ENCODE peak calls at places on chromosomes 3 and 15, in four cellular contexts. T is breast epithelium, K is SK-N-SH, I is fibroblast of pulmonary artery. H is an unnamed sample.

GRCh38 chr3:120795017-120795648 is 52.6 kb downstream of the GTF2E1 start:
- DNase-seq in K (peak; percentile 51), I (peak; percentile 86), T (peak; percentile 75), H (peak; percentile 78)

GRCh38 chr3:13559751-13560540 is 11.0 kb downstream of the FBLN2 start:
- DNase-seq in I (peak; percentile 29), T (no peak), K (no peak), H (peak; percentile 24)

GRCh38 chr3:146166450-146167222 is 5.7 kb upstream of the PLOD2 start:
- DNase-seq in I (peak; percentile 83), T (no peak), K (no peak), H (peak; percentile 91)

GRCh38 chr3:20125912-20126311 is 60.1 kb downstream of the SGO1 start:
- DNase-seq in K (no peak), I (no peak), T (no peak), H (no peak)

GRCh38 chr3:4807381-4808280 is 171.6 kb upstream of the BHLHE40 start:
- DNase-seq in T (no peak), K (no peak), I (no peak), H (no peak)

GRCh38 chr3:61639991-61640390 is 78.6 kb downstream of the PTPRG start:
- DNase-seq in I (no peak), K (no peak), T (no peak), H (no peak)

GRCh38 chr3:182482692-182483091 is 310.6 kb upstream of the ATP11B start:
- DNase-seq in I (no peak), T (no peak), K (no peak), H (no peak)

GRCh38 chr3:151477596-151478375 is 16.9 kb upstream of the IGSF10 start:
- DNase-seq in I (peak; percentile 23), T (no peak), K (no peak), H (no peak)

GRCh38 chr15:78988361-78988911 is 43.6 kb upstream of the CTSH start:
- DNase-seq in I (peak; percentile 98), T (no peak), K (no peak), H (peak; percentile 98)

GRCh38 chr3:37993811-37994638 is 3.4 kb downstream of the VILL start:
- DNase-seq in I (peak; percentile 84), K (peak; percentile 82), T (peak; percentile 63), H (peak; percentile 52)

GRCh38 chr3:45933586-45933985 is 9.7 kb upstream of the CXCR6 start:
- DNase-seq in I (no peak), T (no peak), K (no peak), H (no peak)

GRCh38 chr3:55172913-55173312 is 245.1 kb upstream of the LRTM1 start:
- DNase-seq in K (no peak), I (no peak), T (no peak), H (no peak)

GRCh38 chr15:76208786-76209424 is 102.4 kb downstream of the ETFA start:
- DNase-seq in T (no peak), I (peak; percentile 21), K (no peak), H (peak; percentile 36)

GRCh38 chr3:77464106-77464688 is 424.3 kb downstream of the ROBO2 start:
- DNase-seq in T (no peak), K (no peak), I (no peak), H (no peak)

GRCh38 chr3:132721479-132722164 is 587 bp downstream of the NPHP3 start:
- DNase-seq in T (peak; percentile 71), K (no peak), I (peak; percentile 76), H (peak; percentile 56)

GRCh38 chr3:150349314-150350097 is 58.6 kb upstream of the TSC22D2 start:
- DNase-seq in T (no peak), K (no peak), I (no peak), H (peak; percentile 46)

GRCh38 chr15:79743032-79743431 is 153.8 kb downstream of the MTHFS start:
- DNase-seq in K (no peak), T (no peak), I (no peak), H (no peak)

GRCh38 chr15:33132722-33133345 is 61.7 kb downstream of the FMN1 start:
- DNase-seq in K (peak; percentile 50), T (no peak), I (peak; percentile 78), H (peak; percentile 95)

GRCh38 chr3:126266291-126266840 is 86.0 kb upstream of the ALDH1L1 start:
- DNase-seq in T (no peak), K (no peak), I (peak; percentile 21), H (no peak)

GRCh38 chr3:102104093-102104492 is 254.8 kb downstream of the NFKBIZ start:
- DNase-seq in I (no peak), T (no peak), K (no peak), H (no peak)

DNA sequence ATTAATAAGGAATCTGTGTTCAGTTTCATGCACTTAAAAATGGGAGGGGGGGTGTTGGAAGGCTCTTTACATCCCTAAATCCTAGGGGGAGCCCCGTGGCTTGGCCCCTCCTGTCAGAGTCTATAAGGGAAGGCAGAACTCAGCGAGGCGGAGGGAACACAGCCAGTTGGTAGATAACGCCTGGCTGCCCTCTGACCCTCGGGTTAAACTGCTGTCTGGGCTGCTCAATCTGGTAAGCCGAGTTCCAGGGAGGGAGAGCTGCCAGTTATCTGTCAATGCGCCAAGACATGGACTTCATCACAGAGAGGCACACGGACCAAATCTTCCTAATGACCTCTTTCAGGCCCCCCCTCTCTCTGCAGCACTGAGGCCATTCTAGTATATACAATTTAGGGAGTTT is 348.8 kb downstream of the MCTP2 start:
- DNase-seq in K (peak; percentile 27), T (no peak), I (no peak), H (no peak)
- H3K4me3 ChIP-seq in K (no peak overlapping the region), T (no peak overlapping the region), I (no peak overlapping the region), H (no peak overlapping the region)

DNA sequence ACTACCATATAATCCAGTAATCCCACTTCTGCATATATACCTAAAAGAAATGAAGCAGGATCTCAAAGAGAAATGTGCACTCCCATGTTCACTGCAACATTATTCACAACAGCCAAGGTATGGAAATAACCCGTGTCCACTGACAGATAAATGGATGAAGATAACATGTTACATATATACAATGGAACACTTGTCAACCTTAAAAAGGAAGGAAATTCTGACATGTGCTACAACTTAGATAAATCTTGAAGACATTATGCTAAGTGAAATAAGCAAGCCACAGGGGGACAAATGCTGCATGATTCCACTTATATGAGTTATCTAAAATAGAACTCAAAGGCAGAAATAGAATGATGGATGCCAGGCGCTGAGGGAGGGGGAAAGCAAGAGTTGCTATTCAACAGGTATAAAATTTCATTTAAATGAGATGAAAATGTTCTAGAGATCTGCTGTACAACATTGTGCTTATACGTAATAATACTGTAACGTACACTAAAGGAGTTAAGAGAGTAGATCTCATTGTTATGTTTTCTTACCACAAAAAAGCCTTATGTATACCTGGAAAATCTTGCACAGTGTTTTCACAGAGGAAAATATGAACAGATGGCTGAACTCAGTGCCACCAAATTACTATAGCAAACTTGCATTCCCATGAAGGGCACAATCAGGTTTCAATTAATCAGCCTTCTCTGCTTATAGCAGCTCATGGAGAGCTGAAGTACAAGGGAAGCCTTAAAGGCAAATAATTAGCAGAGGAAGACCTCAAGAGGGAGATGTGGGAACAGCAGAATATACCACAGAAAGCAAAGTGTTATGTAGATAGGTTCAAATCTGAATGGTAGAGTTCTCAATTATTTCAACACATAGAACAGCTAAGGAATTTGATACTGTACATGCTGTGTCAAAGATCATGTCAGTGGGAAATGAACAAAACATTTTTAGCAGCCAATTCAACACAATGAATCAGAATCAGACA is 8.0 kb upstream of the VPS39 start:
- DNase-seq in K (no peak), T (no peak), I (peak; percentile 23), H (no peak)
- TF ChIP-seq CTCF in K (peak; percentile 13), T (no peak), I (peak; percentile 8), H (no peak)

GRCh38 chr15:73789491-73790240 is 36.5 kb upstream of the INSYN1 start:
- DNase-seq in K (no peak), T (no peak), I (no peak), H (no peak)

GRCh38 chr15:73787621-73788020 is 34.5 kb upstream of the INSYN1 start:
- DNase-seq in I (no peak), K (no peak), T (no peak), H (peak; percentile 27)

GRCh38 chr15:73794501-73795133 is 41.5 kb upstream of the INSYN1 start:
- DNase-seq in T (no peak), K (no peak), I (peak; percentile 47), H (peak; percentile 44)

GRCh38 chr15:73796266-73796939 is 43.3 kb upstream of the INSYN1 start:
- DNase-seq in I (no peak), T (no peak), K (peak; percentile 59), H (no peak)

DNA sequence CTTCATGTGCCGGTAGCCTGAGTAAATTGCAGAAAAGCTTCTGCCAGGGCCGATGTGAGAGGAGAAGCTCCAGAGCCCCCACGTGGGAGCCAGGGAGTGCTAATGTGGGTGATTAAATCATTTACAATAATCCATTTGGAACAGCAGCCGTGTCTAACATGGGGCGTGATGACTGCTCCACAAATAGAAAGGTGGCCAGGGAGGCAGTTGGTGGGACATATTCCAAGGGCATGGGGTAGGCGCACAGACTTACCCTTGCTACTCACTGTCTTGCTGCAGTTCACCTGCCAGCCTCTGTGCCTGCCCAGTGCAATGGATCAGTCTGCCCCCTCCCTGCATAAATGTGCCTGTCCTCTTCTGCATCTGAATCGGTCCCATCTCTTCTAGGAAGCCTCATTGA is 39.3 kb upstream of the INSYN1 start:
- DNase-seq in K (no peak), I (no peak), T (no peak), H (no peak)
- H3K4me3 ChIP-seq in K (no peak overlapping the region), I (no peak overlapping the region), T (no peak overlapping the region), H (no peak overlapping the region)

DNA sequence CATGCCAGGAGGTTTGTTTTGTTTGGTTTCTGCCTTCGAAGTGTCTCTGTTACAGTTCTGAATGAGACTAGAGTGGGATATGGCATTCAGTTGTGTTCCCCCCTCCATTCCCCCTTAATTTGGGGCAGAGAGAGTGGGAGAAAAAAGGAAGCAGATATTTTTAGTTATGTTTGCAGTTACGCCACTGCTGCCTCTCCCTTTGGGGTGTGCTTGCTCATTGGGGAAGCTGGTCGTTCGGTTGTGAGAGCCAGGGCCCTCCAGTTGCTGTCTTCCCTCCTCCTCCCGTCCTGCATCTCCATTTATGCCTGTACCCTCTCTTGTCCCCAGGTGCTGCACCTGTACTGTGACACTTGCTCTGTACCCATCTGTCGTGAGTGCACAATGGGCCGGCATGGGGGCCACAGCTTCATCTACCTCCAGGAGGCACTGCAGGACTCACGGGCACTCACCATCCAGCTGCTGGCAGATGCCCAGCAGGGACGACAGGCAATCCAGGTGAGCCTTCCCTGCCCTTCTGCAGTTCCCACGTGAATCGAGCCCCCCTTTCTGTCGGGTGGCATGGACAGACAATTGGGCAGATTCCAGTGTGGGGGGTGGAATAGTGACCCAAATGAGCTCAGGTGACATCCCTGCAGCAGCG is 55.8 kb downstream of the TRIM71 start:
- DNase-seq in K (no peak), I (no peak), T (no peak), H (peak; percentile 6)
- TF ChIP-seq CTCF in K (no peak), I (no peak), T (no peak), H (no peak)

GRCh38 chr3:66048051-66048395 is 9.3 kb upstream of the MAGI1 start:
- DNase-seq in K (no peak), I (peak; percentile 29), T (no peak), H (no peak)
- H3K4me3 ChIP-seq in K (no peak overlapping the region), I (no peak overlapping the region), T (no peak overlapping the region), H (no peak overlapping the region)

GRCh38 chr3:43838009-43838758 is 147.4 kb downstream of the ABHD5 start:
- DNase-seq in K (no peak), I (no peak), T (no peak), H (no peak)

GRCh38 chr3:43838877-43839276 is 148.1 kb downstream of the ABHD5 start:
- DNase-seq in T (no peak), I (no peak), K (no peak), H (peak; percentile 44)
- TF ChIP-seq CTCF in T (no peak), I (no peak), K (peak; percentile 16), H (peak; percentile 46)

GRCh38 chr3:154430014-154430413 is at the start of gene GPR149:
- DNase-seq in K (peak; percentile 8), I (no peak), T (no peak), H (peak; percentile 49)
- H3K4me3 ChIP-seq in K (peak within 1 kb of the TSS; percentile 22), I (no peak within 1 kb of the TSS), T (peak within 1 kb of the TSS; percentile 61), H (no peak within 1 kb of the TSS)

GRCh38 chr15:52790941-52791751 is 1.0 kb upstream of the ONECUT1 start:
- DNase-seq in K (peak; percentile 57), T (no peak), I (no peak), H (no peak)
- TF ChIP-seq CTCF in K (peak; percentile 34), T (no peak), I (no peak), H (no peak)

H was measured in epithelial cell of esophagus.